ENCODE peak calls at places on chromosome 12, in eight cellular contexts. N, B, H, X, L, R, E and Z are unnamed samples.

GRCh38 chr12:130249376-130249775 is 87.1 kb downstream of the FZD10 start:
- DNase-seq in N (no peak), B (no peak), H (no peak), X (no peak), L (no peak), R (no peak), E (peak), Z (no peak)

GRCh38 chr12:116955382-116956021 is 44.8 kb downstream of the FBXW8 start:
- DNase-seq in N (no peak), B (no peak), H (no peak), X (no peak), L (no peak), R (peak), E (peak), Z (no peak)

GRCh38 chr12:50402270-50403000 is 1.8 kb downstream of the LARP4 start:
- DNase-seq in N (no peak), B (no peak), H (no peak), X (no peak), L (no peak), R (no peak), E (no peak), Z (no peak)

GRCh38 chr12:72511906-72512305 is 239.7 kb downstream of the TRHDE start:
- DNase-seq in N (no peak), B (no peak), H (no peak), X (no peak), L (no peak), R (no peak), E (no peak), Z (no peak)

GRCh38 chr12:109428038-109428629 is 49.0 kb downstream of the KCTD10 start:
- DNase-seq in N (peak), B (peak), H (peak), X (peak), L (peak), R (peak), E (peak), Z (peak)

GRCh38 chr12:107415834-107416233 is 269.8 kb upstream of the PWP1 start:
- DNase-seq in N (no peak), B (no peak), H (no peak), X (no peak), L (no peak), R (no peak), E (no peak), Z (no peak)

GRCh38 chr12:124392271-124392990 is 97.5 kb downstream of the RFLNA start:
- DNase-seq in N (no peak), B (no peak), H (peak), X (peak), L (no peak), R (peak), E (peak), Z (no peak)

GRCh38 chr12:16096273-16096849 is 181.1 kb downstream of the SLC15A5 start:
- DNase-seq in N (no peak), B (no peak), H (no peak), X (no peak), L (no peak), R (no peak), E (no peak), Z (no peak)

GRCh38 chr12:130685250-130685649 is 30.8 kb downstream of the RIMBP2 start:
- DNase-seq in N (no peak), B (no peak), H (no peak), X (no peak), L (no peak), R (no peak), E (no peak), Z (no peak)

GRCh38 chr12:129887047-129887568 is 16.7 kb downstream of the TMEM132D start:
- DNase-seq in N (no peak), B (no peak), H (no peak), X (no peak), L (no peak), R (no peak), E (no peak), Z (no peak)

GRCh38 chr12:11584213-11584855 is 65.1 kb upstream of the ETV6 start:
- DNase-seq in N (no peak), B (no peak), H (no peak), X (no peak), L (no peak), R (no peak), E (no peak), Z (no peak)

GRCh38 chr12:54251667-54252284 is 28.1 kb downstream of the CBX5 start:
- DNase-seq in N (no peak), B (no peak), H (peak), X (peak), L (no peak), R (peak), E (peak), Z (no peak)

GRCh38 chr12:10341892-10342509 is 34.3 kb downstream of the KLRD1 start:
- DNase-seq in N (no peak), B (no peak), H (peak), X (no peak), L (no peak), R (no peak), E (no peak), Z (no peak)

GRCh38 chr12:2902287-2902880 is 11.7 kb downstream of the TULP3 start:
- DNase-seq in N (no peak), B (no peak), H (no peak), X (no peak), L (no peak), R (no peak), E (peak), Z (no peak)

GRCh38 chr12:128694445-128694844 is 129.3 kb downstream of the SLC15A4 start:
- DNase-seq in N (no peak), B (no peak), H (no peak), X (no peak), L (no peak), R (no peak), E (no peak), Z (no peak)

GRCh38 chr12:46553266-46553665 is 180.7 kb upstream of the SLC38A2 start:
- DNase-seq in N (no peak), B (no peak), H (no peak), X (no peak), L (no peak), R (no peak), E (no peak), Z (no peak)

GRCh38 chr12:10722502-10722904 is 620 bp downstream of the YBX3 start:
- DNase-seq in N (peak), B (peak), H (no peak), X (peak), L (peak), R (no peak), E (peak), Z (no peak)

GRCh38 chr12:105106621-105107020 is 910 bp upstream of the WASHC4 start:
- DNase-seq in N (no peak), B (no peak), H (no peak), X (no peak), L (no peak), R (no peak), E (no peak), Z (no peak)

GRCh38 chr12:89789862-89790261 is 81.2 kb upstream of the ATP2B1 start:
- DNase-seq in N (no peak), B (no peak), H (peak), X (no peak), L (no peak), R (no peak), E (no peak), Z (no peak)

GRCh38 chr12:89098390-89099102 is 253.8 kb downstream of the DUSP6 start:
- DNase-seq in N (no peak), B (no peak), H (no peak), X (no peak), L (no peak), R (no peak), E (peak), Z (no peak)

GRCh38 chr12:34625116-34625515 is 602.8 kb downstream of the ALG10 start:
- DNase-seq in N (no peak), B (no peak), H (peak), X (peak), L (no peak), R (peak), E (peak), Z (no peak)

GRCh38 chr12:1575799-1576401 is 18.5 kb downstream of the FBXL14 start:
- DNase-seq in N (no peak), B (no peak), H (no peak), X (no peak), L (no peak), R (no peak), E (no peak), Z (no peak)

GRCh38 chr12:101563197-101563596 is 31.6 kb upstream of the MYBPC1 start:
- DNase-seq in N (no peak), B (no peak), H (no peak), X (no peak), L (no peak), R (no peak), E (no peak), Z (no peak)

GRCh38 chr12:63034601-63035000 is 99.7 kb upstream of the PPM1H start:
- DNase-seq in N (no peak), B (no peak), H (no peak), X (no peak), L (no peak), R (no peak), E (no peak), Z (no peak)

GRCh38 chr12:131209082-131210070 is 255.7 kb downstream of the ADGRD1 start:
- DNase-seq in N (no peak), B (no peak), H (no peak), X (no peak), L (no peak), R (no peak), E (no peak), Z (no peak)

GRCh38 chr12:59113831-59114273 is 193.5 kb upstream of the LRIG3 start:
- DNase-seq in N (peak), B (no peak), H (peak), X (peak), L (no peak), R (peak), E (peak), Z (no peak)